ENCODE peak calls at places on chromosome 4, in six cellular contexts. I is HTR-8/SVneo, Y is memory B cell, J is COLO829, L is AG08395, M is hypothalamus. V is an unnamed sample.

GRCh38 chr4:124199755-124200154 is 512.8 kb downstream of the ANKRD50 start:
- DNase-seq in I (no peak), L (no peak), M (no peak), J (peak; percentile 42), Y (no peak), V (no peak)

GRCh38 chr4:1055721-1056590 is 44.5 kb downstream of the FGFRL1 start:
- DNase-seq in Y (peak; percentile 74), M (no peak), J (no peak), L (peak; percentile 60), I (no peak), V (no peak)

GRCh38 chr4:3283916-3284315 is 8.9 kb upstream of the RGS12 start:
- DNase-seq in I (no peak), M (no peak), L (no peak), J (no peak), Y (no peak), V (no peak)

GRCh38 chr4:107801766-107802211 is 22.9 kb upstream of the SGMS2 start:
- DNase-seq in M (no peak), L (peak; percentile 24), Y (no peak), I (no peak), J (peak; percentile 85), V (no peak)

GRCh38 chr4:19213388-19213787 is 1038.3 kb upstream of the SLIT2 start:
- DNase-seq in J (no peak), M (no peak), Y (no peak), L (no peak), I (no peak), V (no peak)

GRCh38 chr4:4386296-4386735 is 586 bp upstream of the NSG1 start:
- DNase-seq in I (no peak), M (no peak), L (no peak), Y (no peak), J (no peak), V (peak; percentile 24)

GRCh38 chr4:177480796-177481195 is 38.6 kb upstream of the AGA start:
- DNase-seq in Y (no peak), I (no peak), J (no peak), M (no peak), L (no peak), V (no peak)

GRCh38 chr4:8727546-8728510 is 135.3 kb downstream of the CPZ start:
- DNase-seq in M (no peak), J (no peak), L (no peak), Y (no peak), I (no peak), V (no peak)

GRCh38 chr4:153023692-153024394 is 87.7 kb downstream of the FHDC1 start:
- DNase-seq in Y (no peak), M (no peak), J (no peak), I (no peak), L (no peak), V (no peak)

GRCh38 chr4:173878701-173879100 is 348.7 kb upstream of the HAND2 start:
- DNase-seq in J (peak; percentile 81), L (no peak), Y (no peak), I (no peak), M (no peak), V (no peak)

GRCh38 chr4:151455212-151455611 is 46.2 kb downstream of the FHIP1A start:
- DNase-seq in I (no peak), Y (no peak), L (no peak), J (no peak), M (no peak), V (no peak)

GRCh38 chr4:78464265-78464664 is 87.3 kb upstream of the ANXA3 start:
- DNase-seq in M (no peak), I (no peak), L (no peak), Y (no peak), J (no peak), V (no peak)

GRCh38 chr4:123520376-123520775 is 123.8 kb downstream of the SPRY1 start:
- DNase-seq in M (no peak), L (no peak), I (no peak), Y (no peak), J (no peak), V (no peak)

GRCh38 chr4:85861064-85861767 is 386.3 kb downstream of the ARHGAP24 start:
- DNase-seq in J (no peak), M (no peak), Y (no peak), I (no peak), L (no peak), V (no peak)

GRCh38 chr4:113094802-113095201 is 45.3 kb downstream of the ANK2 start:
- DNase-seq in L (peak; percentile 27), I (no peak), J (no peak), Y (no peak), M (no peak), V (no peak)

GRCh38 chr4:4259484-4260100 is 11.6 kb upstream of the TMEM128 start:
- DNase-seq in Y (no peak), J (peak; percentile 15), L (no peak), M (no peak), I (no peak), V (no peak)

GRCh38 chr4:56764775-56765174 is 56.7 kb downstream of the SPINK2 start:
- DNase-seq in M (no peak), Y (no peak), L (peak; percentile 63), J (no peak), I (no peak), V (no peak)

GRCh38 chr4:2059034-2059725 is at the start of gene NAT8L:
- DNase-seq in J (no peak), L (no peak), Y (no peak), I (peak; percentile 67), M (peak; percentile 78), V (peak; percentile 64)

GRCh38 chr4:61590881-61591280 is 390.8 kb downstream of the ADGRL3 start:
- DNase-seq in Y (no peak), I (no peak), J (no peak), M (no peak), L (no peak), V (no peak)

GRCh38 chr4:107666134-107666533 is 53.9 kb downstream of the PAPSS1 start:
- DNase-seq in L (peak; percentile 53), I (peak; percentile 2), Y (no peak), J (peak; percentile 26), M (no peak), V (no peak)

GRCh38 chr4:16001484-16001858 is 38.5 kb upstream of the FGFBP2 start:
- DNase-seq in L (peak; percentile 85), M (peak; percentile 20), Y (peak; percentile 22), I (peak; percentile 72), J (peak; percentile 75), V (peak; percentile 9)

GRCh38 chr4:140343303-140343702 is 30.1 kb upstream of the SCOC start:
- DNase-seq in J (no peak), Y (no peak), M (no peak), L (no peak), I (no peak), V (no peak)

GRCh38 chr4:86640469-86640868 is 46.4 kb downstream of the PTPN13 start:
- DNase-seq in I (no peak), L (no peak), Y (no peak), J (peak; percentile 4), M (no peak), V (no peak)

GRCh38 chr4:161320377-161320776 is 843.4 kb downstream of the FSTL5 start:
- DNase-seq in J (peak; percentile 18), L (peak; percentile 8), M (no peak), I (peak; percentile 8), Y (no peak), V (no peak)

V was measured in nucleus accumbens.